ENCODE peak calls at places on chromosomes 2 and 18, in four cellular contexts. One of them, this sample, is unnamed. For H3K9me3, the result is how much of the 10 kb centered on the place peaks cover.

GRCh38 chr2:28587526-28588230 is 91.8 kb downstream of the PLB1 start:
- DNase-seq in H1: no peak
- DNase-seq in body of pancreas: peak
- DNase-seq in A549: no peak
- DNase-seq in this sample: no peak

GRCh38 chr18:23038712-23039111 is 96.6 kb upstream of the CABLES1 start:
- DNase-seq in body of pancreas: no peak
- DNase-seq in H1: no peak
- DNase-seq in A549: peak
- DNase-seq in this sample: no peak

GRCh38 chr18:65221736-65222135 is 529.1 kb upstream of the CDH7 start:
- DNase-seq in A549: no peak
- DNase-seq in body of pancreas: no peak
- DNase-seq in H1: no peak
- DNase-seq in this sample: no peak

GRCh38 chr2:227653419-227653818 is 13.2 kb upstream of the SCYGR5 start:
- DNase-seq in A549: peak
- DNase-seq in body of pancreas: no peak
- DNase-seq in H1: no peak
- DNase-seq in this sample: no peak

GRCh38 chr2:69138793-69139510 is 126.0 kb downstream of the ANTXR1 start:
- DNase-seq in H1: no peak
- DNase-seq in body of pancreas: no peak
- DNase-seq in A549: peak
- DNase-seq in this sample: no peak

GRCh38 chr18:56368066-56368465 is 270.3 kb downstream of the TXNL1 start:
- DNase-seq in H1: no peak
- DNase-seq in A549: no peak
- DNase-seq in body of pancreas: no peak
- DNase-seq in this sample: no peak

GRCh38 chr18:77131652-77132368 is 773 bp downstream of the MBP start:
- DNase-seq in body of pancreas: peak
- DNase-seq in H1: no peak
- DNase-seq in A549: peak
- DNase-seq in this sample: no peak

GRCh38 chr18:76376668-76377358 is 118.2 kb downstream of the ZNF516 start:
- DNase-seq in H1: no peak
- DNase-seq in body of pancreas: no peak
- DNase-seq in A549: no peak
- DNase-seq in this sample: no peak

GRCh38 chr18:13431886-13432285 is 213.3 kb downstream of the LDLRAD4 start:
- DNase-seq in H1: no peak
- DNase-seq in A549: no peak
- DNase-seq in body of pancreas: no peak
- DNase-seq in this sample: no peak

GRCh38 chr2:118221952-118222594 is 133.8 kb downstream of the INSIG2 start:
- DNase-seq in A549: peak
- DNase-seq in body of pancreas: peak
- DNase-seq in H1: peak
- DNase-seq in this sample: no peak

GRCh38 chr2:219286436-219287115 is 7.4 kb downstream of the DNAJB2 start:
- DNase-seq in H1: no peak
- DNase-seq in A549: no peak
- DNase-seq in body of pancreas: no peak
- DNase-seq in this sample: no peak

GRCh38 chr18:48179666-48180065 is 229.5 kb downstream of the ZBTB7C start:
- DNase-seq in A549: no peak
- DNase-seq in H1: no peak
- DNase-seq in body of pancreas: no peak
- DNase-seq in this sample: no peak

GRCh38 chr18:48833701-48834394 is 116.9 kb downstream of the SMAD7 start:
- DNase-seq in body of pancreas: peak
- DNase-seq in A549: no peak
- DNase-seq in H1: no peak
- DNase-seq in this sample: no peak

GRCh38 chr2:151111599-151112278 is 149.9 kb downstream of the RBM43 start:
- DNase-seq in A549: peak
- DNase-seq in H1: no peak
- DNase-seq in body of pancreas: no peak
- DNase-seq in this sample: no peak

GRCh38 chr2:47012189-47012588 is 96.6 kb upstream of the MCFD2 start:
- DNase-seq in A549: no peak
- DNase-seq in H1: no peak
- DNase-seq in body of pancreas: no peak
- DNase-seq in this sample: no peak

GRCh38 chr2:12642855-12643254 is 73.9 kb upstream of the TRIB2 start:
- DNase-seq in H1: no peak
- DNase-seq in body of pancreas: no peak
- DNase-seq in A549: no peak
- DNase-seq in this sample: no peak

GRCh38 chr18:61991201-61991600 is 98.4 kb upstream of the RNF152 start:
- DNase-seq in A549: no peak
- DNase-seq in H1: no peak
- DNase-seq in body of pancreas: no peak
- DNase-seq in this sample: no peak

GRCh38 chr2:157480182-157480961 is 36.5 kb upstream of the CYTIP start:
- DNase-seq in A549: no peak
- DNase-seq in body of pancreas: peak
- DNase-seq in H1: no peak
- DNase-seq in this sample: no peak

GRCh38 chr2:220533485-220533884 is 906.1 kb downstream of the SLC4A3 start:
- DNase-seq in A549: peak
- DNase-seq in body of pancreas: no peak
- DNase-seq in H1: no peak
- DNase-seq in this sample: no peak

GRCh38 chr2:151315381-151315903 is 26.0 kb upstream of the NMI start:
- DNase-seq in body of pancreas: no peak
- DNase-seq in H1: no peak
- DNase-seq in A549: no peak
- DNase-seq in this sample: no peak

GRCh38 chr2:31013311-31013710 is 124.9 kb downstream of the GALNT14 start:
- DNase-seq in body of pancreas: no peak
- DNase-seq in A549: no peak
- DNase-seq in H1: no peak
- DNase-seq in this sample: no peak

GRCh38 chr2:202529389-202529788 is 105.4 kb upstream of the FAM117B start:
- DNase-seq in body of pancreas: no peak
- DNase-seq in A549: no peak
- DNase-seq in H1: no peak
- DNase-seq in this sample: no peak

GRCh38 chr2:26632624-26633185 is 8.5 kb downstream of the CIB4 start:
- DNase-seq in A549: no peak
- DNase-seq in H1: no peak
- DNase-seq in body of pancreas: no peak
- DNase-seq in this sample: no peak

GRCh38 chr2:54618646-54619565 is 104.6 kb upstream of the EML6 start:
- DNase-seq in body of pancreas: peak
- DNase-seq in A549: no peak
- DNase-seq in H1: no peak
- DNase-seq in this sample: no peak

GRCh38 chr2:137467246-137467862 is 496.9 kb upstream of the HNMT start:
- DNase-seq in A549: peak
- DNase-seq in H1: peak
- DNase-seq in body of pancreas: peak
- DNase-seq in this sample: no peak

GRCh38 chr2:6831229-6831628 is 34.5 kb downstream of the CMPK2 start:
- DNase-seq in H1: no peak
- DNase-seq in body of pancreas: no peak
- DNase-seq in A549: no peak
- DNase-seq in this sample: no peak

GRCh38 chr18:13374096-13374467 is 155.5 kb downstream of the LDLRAD4 start:
- DNase-seq in H1: no peak
- DNase-seq in A549: no peak
- DNase-seq in body of pancreas: no peak
- DNase-seq in this sample: no peak

GRCh38 chr2:37282746-37283145 is 41.9 kb downstream of the PRKD3 start:
- DNase-seq in H1: no peak
- DNase-seq in A549: no peak
- DNase-seq in body of pancreas: no peak
- DNase-seq in this sample: no peak

GRCh38 chr2:96524482-96525210 is 11.9 kb upstream of the ARID5A start:
- DNase-seq in H1: no peak
- DNase-seq in body of pancreas: no peak
- DNase-seq in A549: no peak
- DNase-seq in this sample: no peak

GRCh38 chr2:1742680-1743395 is 1.5 kb downstream of the PXDN start:
- DNase-seq in A549: peak
- DNase-seq in H1: peak
- DNase-seq in body of pancreas: peak
- DNase-seq in this sample: no peak

GRCh38 chr2:45808294-45808693 is 156.8 kb downstream of the PRKCE start:
- DNase-seq in A549: no peak
- DNase-seq in H1: no peak
- DNase-seq in body of pancreas: no peak
- DNase-seq in this sample: no peak

GRCh38 chr2:25825238-25825637 is 53.0 kb downstream of the ASXL2 start:
- DNase-seq in A549: no peak
- DNase-seq in body of pancreas: no peak
- DNase-seq in H1: no peak
- DNase-seq in this sample: no peak

GRCh38 chr18:76875390-76876330 is 53.3 kb downstream of the ZNF236 start:
- DNase-seq in body of pancreas: peak
- DNase-seq in A549: peak
- DNase-seq in H1: peak
- DNase-seq in this sample: no peak

GRCh38 chr2:25347205-25347815 is 5.6 kb upstream of the DNMT3A start:
- DNase-seq in H1: no peak
- DNase-seq in A549: no peak
- DNase-seq in body of pancreas: no peak
- DNase-seq in this sample: no peak

GRCh38 chr2:62186534-62186933 is 9.4 kb upstream of the B3GNT2 start:
- DNase-seq in H1: no peak
- DNase-seq in A549: no peak
- DNase-seq in body of pancreas: no peak
- DNase-seq in this sample: no peak

GRCh38 chr2:232368311-232368731 is 10.2 kb upstream of the ALPP start:
- DNase-seq in A549: peak
- DNase-seq in body of pancreas: no peak
- DNase-seq in H1: no peak
- DNase-seq in this sample: no peak

GRCh38 chr2:51673628-51674027 is 641.7 kb upstream of the NRXN1 start:
- DNase-seq in H1: no peak
- DNase-seq in A549: no peak
- DNase-seq in body of pancreas: no peak
- DNase-seq in this sample: no peak

GRCh38 chr2:18404708-18405107 is 155.7 kb downstream of the RDH14 start:
- DNase-seq in H1: no peak
- DNase-seq in body of pancreas: no peak
- DNase-seq in A549: peak
- DNase-seq in this sample: no peak
- TF ChIP-seq CTCF in H1: no peak
- TF ChIP-seq CTCF in body of pancreas: no peak
- TF ChIP-seq CTCF in A549: peak
- TF ChIP-seq CTCF in this sample: peak

GRCh38 chr2:136248242-136248641 is 130.3 kb upstream of the CXCR4 start:
- DNase-seq in A549: peak
- DNase-seq in body of pancreas: no peak
- DNase-seq in H1: no peak
- DNase-seq in this sample: no peak

GRCh38 chr2:136244558-136244885 is 126.6 kb upstream of the CXCR4 start:
- DNase-seq in A549: no peak
- DNase-seq in H1: no peak
- DNase-seq in body of pancreas: no peak
- DNase-seq in this sample: no peak

GRCh38 chr2:136243638-136244557 is 125.9 kb upstream of the CXCR4 start:
- DNase-seq in H1: no peak
- DNase-seq in body of pancreas: no peak
- DNase-seq in A549: no peak
- DNase-seq in this sample: no peak

GRCh38 chr2:136247204-136247990 is 129.4 kb upstream of the CXCR4 start:
- DNase-seq in A549: no peak
- DNase-seq in body of pancreas: no peak
- DNase-seq in H1: no peak
- DNase-seq in this sample: no peak

DNA sequence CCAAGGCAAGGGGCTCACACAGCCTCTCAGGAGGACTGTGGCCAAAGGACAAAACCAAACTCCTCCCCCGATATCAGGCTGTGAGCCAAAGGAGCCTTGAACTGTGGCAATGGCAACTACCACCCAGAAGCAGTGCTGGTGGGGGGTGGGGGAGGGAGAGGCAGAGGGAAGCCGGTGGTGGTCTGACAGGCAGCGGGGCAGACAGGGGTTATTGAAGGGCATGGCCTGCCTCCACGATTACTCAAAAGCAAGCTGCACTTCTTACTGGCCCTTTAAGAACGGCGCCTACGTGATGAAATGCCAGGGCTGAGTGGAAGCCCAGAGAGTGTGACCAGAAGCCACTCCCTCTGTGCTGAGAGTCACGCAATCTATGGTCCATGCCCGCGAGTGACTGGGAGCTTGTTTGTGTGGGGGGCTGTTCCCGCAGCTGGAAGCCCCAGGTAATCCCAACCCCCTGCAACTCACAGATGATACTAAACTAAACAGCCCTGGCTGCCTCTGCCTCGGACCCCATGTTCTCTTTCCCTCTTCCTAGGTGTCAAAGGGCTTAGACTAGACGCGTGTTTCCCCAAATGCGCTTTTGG is 128.2 kb upstream of the CXCR4 start:
- DNase-seq in body of pancreas: peak
- DNase-seq in A549: peak
- DNase-seq in H1: peak
- DNase-seq in this sample: peak
- H3K4me3 ChIP-seq in body of pancreas: no peak
- H3K4me3 ChIP-seq in A549: peak
- H3K4me3 ChIP-seq in H1: no peak
- H3K4me3 ChIP-seq in this sample: no peak

GRCh38 chr2:85753525-85754312 is at the start of gene ATOH8:
- DNase-seq in body of pancreas: peak
- DNase-seq in H1: peak
- DNase-seq in A549: peak
- DNase-seq in this sample: no peak
- H3K9me3 ChIP-seq in body of pancreas: under half
- H3K9me3 ChIP-seq in H1: under half
- H3K9me3 ChIP-seq in A549: under half
- H3K9me3 ChIP-seq in this sample: under half

GRCh38 chr2:146143971-146144370 is 1624.1 kb upstream of the ZEB2 start:
- DNase-seq in A549: no peak
- DNase-seq in body of pancreas: no peak
- DNase-seq in H1: no peak
- DNase-seq in this sample: no peak

GRCh38 chr2:146147448-146148012 is 1627.6 kb upstream of the ZEB2 start:
- DNase-seq in body of pancreas: no peak
- DNase-seq in H1: no peak
- DNase-seq in A549: peak
- DNase-seq in this sample: no peak
- TF ChIP-seq CTCF in body of pancreas: no peak
- TF ChIP-seq CTCF in H1: no peak
- TF ChIP-seq CTCF in A549: no peak
- TF ChIP-seq CTCF in this sample: no peak

GRCh38 chr2:186592137-186592875 is 2.5 kb downstream of the ITGAV start:
- DNase-seq in H1: no peak
- DNase-seq in A549: no peak
- DNase-seq in body of pancreas: no peak
- DNase-seq in this sample: no peak
- H3K4me3 ChIP-seq in H1: no peak
- H3K4me3 ChIP-seq in A549: peak
- H3K4me3 ChIP-seq in body of pancreas: no peak
- H3K4me3 ChIP-seq in this sample: peak

This sample was measured in esophagus squamous epithelium.